ENCODE peak calls at places on chromosomes 6 and 20, in ten cellular contexts. T is COLO829; R is brain pericyte; W is GM13977; N is T follicular helper cell; U is activated CD4-positive, alpha-beta T cell treated with anti-CD3 and anti-CD28 coated beads for 1 hour; D is T-cell; E is activated gamma-delta T cell treated with Interleukin-2 at 50 U/mL for 16 hours; Z is NCI-H526; J is nephron progenitor cell. O is an unnamed sample.

GRCh38 chr6:36202101-36202500 is 5.6 kb downstream of the BRPF3 start:
- DNase-seq in T (no peak), R (no peak), W (no peak), N (no peak), U (no peak), D (no peak), E (no peak), Z (no peak), J (no peak), O (no peak)

GRCh38 chr6:4399656-4400055 is 264.3 kb upstream of the ECI2 start:
- DNase-seq in T (no peak), R (no peak), W (no peak), N (no peak), U (no peak), D (no peak), E (no peak), Z (no peak), J (no peak), O (no peak)

GRCh38 chr20:56626367-56627121 is 2.6 kb upstream of the TFAP2C start:
- DNase-seq in T (no peak), R (no peak), W (peak), N (no peak), U (no peak), D (no peak), E (no peak), Z (no peak), J (peak), O (no peak)

GRCh38 chr6:37205997-37206340 is 36.0 kb downstream of the PIM1 start:
- DNase-seq in T (no peak), R (no peak), W (no peak), N (no peak), U (no peak), D (no peak), E (no peak), Z (no peak), J (no peak), O (no peak)

GRCh38 chr20:4451487-4451886 is 270.2 kb upstream of the PRND start:
- DNase-seq in T (no peak), R (no peak), W (no peak), N (no peak), U (no peak), D (no peak), E (no peak), Z (no peak), J (no peak), O (no peak)

GRCh38 chr20:17843246-17844132 is 125.1 kb downstream of the SNX5 start:
- DNase-seq in T (no peak), R (peak), W (no peak), N (no peak), U (no peak), D (peak), E (peak), Z (no peak), J (no peak), O (no peak)

GRCh38 chr6:117267766-117268534 is 2.6 kb downstream of the VGLL2 start:
- DNase-seq in T (no peak), R (no peak), W (peak), N (no peak), U (no peak), D (no peak), E (no peak), Z (no peak), J (peak), O (no peak)

GRCh38 chr6:143948208-143948607 is 59.9 kb downstream of the PLAGL1 start:
- DNase-seq in T (no peak), R (no peak), W (no peak), N (no peak), U (no peak), D (no peak), E (no peak), Z (no peak), J (no peak), O (no peak)

GRCh38 chr20:46348231-46348803 is 40.0 kb upstream of the CDH22 start:
- DNase-seq in T (no peak), R (no peak), W (no peak), N (no peak), U (no peak), D (no peak), E (no peak), Z (peak), J (peak), O (no peak)

GRCh38 chr6:96202571-96202970 is 186.8 kb downstream of the FUT9 start:
- DNase-seq in T (no peak), R (no peak), W (no peak), N (no peak), U (no peak), D (no peak), E (no peak), Z (no peak), J (no peak), O (no peak)

GRCh38 chr20:14155361-14155760 is 160.0 kb downstream of the MACROD2 start:
- DNase-seq in T (no peak), R (no peak), W (no peak), N (no peak), U (no peak), D (no peak), E (no peak), Z (no peak), J (no peak), O (no peak)

GRCh38 chr6:20213271-20213798 is 1.1 kb upstream of the MBOAT1 start:
- DNase-seq in T (no peak), R (no peak), W (no peak), N (no peak), U (no peak), D (no peak), E (no peak), Z (no peak), J (no peak), O (no peak)

GRCh38 chr6:98947411-98948292 is at the start of gene FBXL4:
- DNase-seq in T (peak), R (no peak), W (peak), N (peak), U (peak), D (peak), E (peak), Z (peak), J (peak), O (peak)

GRCh38 chr6:168990352-168990751 is 263.3 kb downstream of the THBS2 start:
- DNase-seq in T (no peak), R (no peak), W (no peak), N (no peak), U (no peak), D (no peak), E (no peak), Z (no peak), J (no peak), O (no peak)

GRCh38 chr6:169890901-169891300 is 139.5 kb downstream of the ERMARD start:
- DNase-seq in T (no peak), R (no peak), W (no peak), N (no peak), U (no peak), D (no peak), E (no peak), Z (no peak), J (no peak), O (no peak)

GRCh38 chr20:5109276-5109675 is 10.5 kb downstream of the PCNA start:
- DNase-seq in T (no peak), R (no peak), W (no peak), N (no peak), U (no peak), D (no peak), E (no peak), Z (no peak), J (no peak), O (no peak)

GRCh38 chr20:59598625-59599310 is 5.6 kb upstream of the PHACTR3 start:
- DNase-seq in T (peak), R (no peak), W (peak), N (no peak), U (no peak), D (no peak), E (no peak), Z (peak), J (peak), O (peak)

GRCh38 chr6:25617997-25618396 is 34.0 kb upstream of the SCGN start:
- DNase-seq in T (no peak), R (no peak), W (peak), N (no peak), U (no peak), D (no peak), E (no peak), Z (no peak), J (no peak), O (no peak)

GRCh38 chr20:38238834-38239233 is 21.7 kb downstream of the KIAA1755 start:
- DNase-seq in T (no peak), R (no peak), W (no peak), N (no peak), U (no peak), D (no peak), E (no peak), Z (no peak), J (no peak), O (peak)

GRCh38 chr20:47770931-47771330 is 14.3 kb downstream of the SULF2 start:
- DNase-seq in T (no peak), R (no peak), W (no peak), N (no peak), U (no peak), D (no peak), E (no peak), Z (no peak), J (no peak), O (no peak)

GRCh38 chr20:8094415-8094818 is 37.6 kb upstream of the PLCB1 start:
- DNase-seq in T (no peak), R (peak), W (no peak), N (no peak), U (no peak), D (no peak), E (no peak), Z (no peak), J (no peak), O (peak)

GRCh38 chr6:47509937-47510336 is 32.3 kb downstream of the CD2AP start:
- DNase-seq in T (no peak), R (no peak), W (no peak), N (no peak), U (no peak), D (no peak), E (no peak), Z (no peak), J (no peak), O (no peak)

GRCh38 chr6:42249279-42249678 is 31.6 kb upstream of the MRPS10 start:
- DNase-seq in T (no peak), R (no peak), W (no peak), N (no peak), U (no peak), D (no peak), E (no peak), Z (no peak), J (no peak), O (no peak)

GRCh38 chr6:159982726-159983506 is 14.0 kb downstream of the IGF2R start:
- DNase-seq in T (peak), R (no peak), W (no peak), N (no peak), U (no peak), D (no peak), E (no peak), Z (no peak), J (no peak), O (no peak)

GRCh38 chr20:2521369-2522305 is 12.9 kb upstream of the ZNF343 start:
- DNase-seq in T (no peak), R (peak), W (peak), N (peak), U (no peak), D (peak), E (peak), Z (no peak), J (peak), O (peak)